ENCODE peak calls at places on chromosomes 6 and 20, in eight cellular contexts. Q is HCT116, T is HepG2, R is spleen, B is endothelial cell of umbilical vein, O is SK-N-SH, V is breast epithelium, H is GM23338. P is an unnamed sample.

GRCh38 chr20:58709703-58710039 is 17.1 kb downstream of the NPEPL1 start:
- DNase-seq in Q (no peak), T (no peak), R (peak; percentile 38), B (no peak), O (no peak), V (no peak), H (no peak), P (no peak)

GRCh38 chr6:139531148-139531547 is 156.7 kb upstream of the CITED2 start:
- DNase-seq in Q (no peak), T (no peak), R (no peak), B (no peak), O (no peak), V (no peak), H (no peak), P (no peak)

GRCh38 chr6:157614026-157614484 is 209.0 kb upstream of the SNX9 start:
- DNase-seq in Q (no peak), T (peak; percentile 41), R (no peak), B (no peak), O (no peak), V (no peak), H (no peak), P (no peak)

GRCh38 chr6:6788394-6789020 is 200.0 kb downstream of the LY86 start:
- DNase-seq in Q (no peak), T (no peak), R (no peak), B (peak; percentile 30), O (no peak), V (no peak), H (peak; percentile 66), P (no peak)

GRCh38 chr20:3251806-3252205 is 12.8 kb upstream of the SLC4A11 start:
- DNase-seq in Q (no peak), T (no peak), R (no peak), B (no peak), O (no peak), V (no peak), H (no peak), P (no peak)

GRCh38 chr6:101613556-101613955 is 220.0 kb downstream of the GRIK2 start:
- DNase-seq in Q (no peak), T (no peak), R (no peak), B (no peak), O (no peak), V (no peak), H (no peak), P (no peak)

GRCh38 chr20:54134445-54135220 is 39.2 kb downstream of the CYP24A1 start:
- DNase-seq in Q (peak; percentile 76), T (peak; percentile 85), R (no peak), B (no peak), O (no peak), V (no peak), H (no peak), P (no peak)

GRCh38 chr20:57380081-57380750 is 11.0 kb upstream of the RBM38 start:
- DNase-seq in Q (no peak), T (no peak), R (peak; percentile 57), B (no peak), O (no peak), V (no peak), H (no peak), P (no peak)

GRCh38 chr6:106446983-106447382 is 86.5 kb downstream of the CRYBG1 start:
- DNase-seq in Q (no peak), T (no peak), R (no peak), B (no peak), O (no peak), V (no peak), H (no peak), P (no peak)

GRCh38 chr6:79558099-79558498 is 20.9 kb upstream of the LCA5 start:
- DNase-seq in Q (no peak), T (peak; percentile 85), R (no peak), B (no peak), O (no peak), V (no peak), H (no peak), P (no peak)

GRCh38 chr6:74735304-74735703 is 470.5 kb downstream of the COL12A1 start:
- DNase-seq in Q (no peak), T (no peak), R (no peak), B (peak; percentile 65), O (no peak), V (no peak), H (no peak), P (no peak)

GRCh38 chr6:129700666-129701065 is 9.3 kb downstream of the ARHGAP18 start:
- DNase-seq in Q (no peak), T (no peak), R (no peak), B (no peak), O (no peak), V (no peak), H (no peak), P (no peak)

GRCh38 chr6:166958926-166959861 is 2.8 kb upstream of the RNASET2 start:
- DNase-seq in Q (no peak), T (peak; percentile 75), R (peak; percentile 87), B (peak; percentile 19), O (no peak), V (no peak), H (no peak), P (no peak)

GRCh38 chr6:15793826-15794225 is 131.0 kb upstream of the DTNBP1 start:
- DNase-seq in Q (no peak), T (no peak), R (no peak), B (no peak), O (no peak), V (no peak), H (no peak), P (no peak)

GRCh38 chr20:10636326-10636818 is 37.4 kb downstream of the JAG1 start:
- DNase-seq in Q (no peak), T (peak; percentile 35), R (no peak), B (peak; percentile 73), O (no peak), V (no peak), H (no peak), P (no peak)

DNA sequence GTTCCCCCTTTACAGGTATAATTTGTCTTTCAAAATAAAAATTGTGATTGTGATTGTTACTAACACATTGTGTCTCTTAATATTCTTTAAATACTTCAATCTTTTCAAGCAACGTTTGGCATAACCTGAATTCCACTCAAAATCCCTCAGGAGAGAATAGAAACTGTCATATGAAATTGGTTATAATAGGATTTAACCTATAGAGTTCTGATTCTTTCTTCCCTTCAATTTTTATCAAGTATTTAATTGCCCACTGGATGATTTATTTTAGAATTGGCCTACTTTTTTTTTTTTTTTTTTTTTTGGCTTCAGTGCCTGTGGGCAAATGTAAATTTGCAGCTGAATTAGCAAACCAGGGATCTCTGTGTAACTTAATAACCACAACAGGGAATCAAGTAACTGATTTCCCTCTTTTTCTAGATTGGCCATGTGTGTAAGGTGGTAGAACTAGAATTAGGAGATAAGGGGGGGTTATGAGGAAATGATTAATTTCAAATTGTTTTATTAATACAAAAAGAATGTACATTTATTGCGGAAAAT is 157.0 kb downstream of the SOX4 start:
- DNase-seq in Q (no peak), T (no peak), R (no peak), B (no peak), O (peak; percentile 58), V (no peak), H (no peak), P (no peak)
- H3K4me1 ChIP-seq in Q (peaks cover 39% of the 10 kb centered on the region), T (peaks cover 8% of the 10 kb centered on the region), R (no peaks in the 10 kb centered on the region), B (peaks cover 48% of the 10 kb centered on the region), O (peaks cover 39% of the 10 kb centered on the region), V (no peaks in the 10 kb centered on the region), H (peaks cover 86% of the 10 kb centered on the region), P (peaks cover 85% of the 10 kb centered on the region)

GRCh38 chr6:143074101-143074500 is 13.4 kb downstream of the AIG1 start:
- DNase-seq in Q (no peak), T (no peak), R (no peak), B (no peak), O (no peak), V (no peak), H (no peak), P (no peak)

GRCh38 chr6:143079325-143079640 is 18.6 kb downstream of the AIG1 start:
- DNase-seq in Q (no peak), T (peak; percentile 20), R (no peak), B (no peak), O (no peak), V (no peak), H (no peak), P (no peak)

GRCh38 chr6:143078468-143079324 is 18.0 kb downstream of the AIG1 start:
- DNase-seq in Q (no peak), T (no peak), R (no peak), B (no peak), O (no peak), V (no peak), H (no peak), P (no peak)

GRCh38 chr6:143074670-143075318 is 14.1 kb downstream of the AIG1 start:
- DNase-seq in Q (no peak), T (no peak), R (no peak), B (no peak), O (no peak), V (no peak), H (no peak), P (no peak)
- TF ChIP-seq POLR2AphosphoS5 in Q (no peak), T (no peak), R (no peak), B (no peak), O (no peak), V (no peak), H (no peak), P (no peak)

DNA sequence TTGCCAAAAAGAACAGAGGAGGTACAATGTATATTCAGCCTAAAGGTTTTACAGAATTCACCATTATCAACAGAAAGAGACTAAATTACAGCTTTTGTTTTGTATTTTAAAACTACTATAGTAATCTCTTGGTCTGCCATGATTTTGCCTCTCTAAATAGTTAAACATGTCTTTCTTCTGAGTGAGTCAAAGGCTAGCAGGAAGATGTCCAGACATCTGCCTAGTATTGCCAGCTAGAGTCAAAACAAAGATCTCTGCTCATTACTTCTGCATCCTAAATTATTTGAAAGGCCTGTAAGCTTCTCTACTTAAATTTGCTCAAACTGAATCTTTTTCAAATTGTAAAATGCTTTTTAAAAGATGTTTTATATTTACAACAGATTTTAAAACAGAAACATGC is 8.8 kb downstream of the ASF1A start:
- DNase-seq in Q (no peak), T (no peak), R (no peak), B (peak; percentile 36), O (no peak), V (no peak), H (no peak), P (no peak)
- H3K4me1 ChIP-seq in Q (no peaks in the 10 kb centered on the region), T (peaks cover 33% of the 10 kb centered on the region), R (peaks cover 2% of the 10 kb centered on the region), B (peaks cover 9% of the 10 kb centered on the region), O (no peaks in the 10 kb centered on the region), V (no peaks in the 10 kb centered on the region), H (peaks cover 18% of the 10 kb centered on the region), P (peaks cover 10% of the 10 kb centered on the region)

GRCh38 chr20:49584418-49585382 is 16.8 kb upstream of the PTGIS start:
- DNase-seq in Q (no peak), T (no peak), R (no peak), B (no peak), O (no peak), V (no peak), H (no peak), P (no peak)
- TF ChIP-seq POLR2AphosphoS5 in Q (no peak), T (no peak), R (no peak), B (no peak), O (no peak), V (no peak), H (no peak), P (no peak)

GRCh38 chr6:168040856-168041496 is 38.0 kb downstream of the FRMD1 start:
- DNase-seq in Q (no peak), T (no peak), R (peak; percentile 44), B (no peak), O (no peak), V (peak; percentile 40), H (no peak), P (no peak)
- H3K4me1 ChIP-seq in Q (no peaks in the 10 kb centered on the region), T (peaks cover 25% of the 10 kb centered on the region), R (no peaks in the 10 kb centered on the region), B (peaks cover 5% of the 10 kb centered on the region), O (peaks cover 2% of the 10 kb centered on the region), V (no peaks in the 10 kb centered on the region), H (peaks cover 7% of the 10 kb centered on the region), P (peaks cover 8% of the 10 kb centered on the region)